ENCODE peak calls at places on chromosomes 11 and 22, in eight cellular contexts. U is SJSA1, L is fibroblast of mammary gland, P is fibroblast of lung, E is HAP-1, G is cardiac muscle cell, X is fibroblast of pulmonary artery, D is body of pancreas. H is an unnamed sample.

GRCh38 chr11:40387240-40387980 is 1072.0 kb downstream of the LRRC4C start:
- DNase-seq in E (no peak), L (no peak), X (no peak), G (no peak), U (no peak), D (no peak), P (no peak), H (no peak)

GRCh38 chr11:14234446-14234845 is 124.5 kb downstream of the RRAS2 start:
- DNase-seq in X (no peak), U (no peak), L (no peak), D (no peak), G (no peak), E (no peak), P (no peak), H (no peak)

GRCh38 chr11:123174196-123175183 is 20.6 kb downstream of the CLMP start:
- DNase-seq in P (peak), U (peak), X (peak), E (peak), L (peak), D (peak), G (no peak), H (no peak)

GRCh38 chr11:111938687-111939160 is 1.6 kb downstream of the DIXDC1 start:
- DNase-seq in L (peak), X (peak), U (no peak), G (no peak), P (peak), D (no peak), E (no peak), H (no peak)

GRCh38 chr22:39750759-39751158 is 142.8 kb downstream of the ENTHD1 start:
- DNase-seq in P (no peak), L (no peak), X (no peak), D (no peak), E (no peak), G (no peak), U (no peak), H (no peak)

GRCh38 chr11:3755151-3755550 is 42.2 kb downstream of the NUP98 start:
- DNase-seq in X (no peak), G (no peak), U (no peak), D (no peak), E (no peak), P (no peak), L (no peak), H (no peak)

GRCh38 chr11:102120006-102120405 is 9.8 kb downstream of the YAP1 start:
- DNase-seq in L (peak), X (peak), D (no peak), E (no peak), U (no peak), P (peak), G (no peak), H (no peak)

GRCh38 chr11:34438529-34439507 is at the start of gene CAT:
- DNase-seq in X (peak), U (peak), D (peak), G (peak), L (peak), P (peak), E (peak), H (peak)

GRCh38 chr11:19953909-19954308 is 206.4 kb downstream of the DBX1 start:
- DNase-seq in D (peak), E (no peak), U (no peak), P (peak), X (peak), L (peak), G (peak), H (peak)

GRCh38 chr22:41906822-41907221 is 8.1 kb downstream of the SHISA8 start:
- DNase-seq in P (no peak), U (no peak), D (no peak), L (no peak), E (no peak), G (no peak), X (no peak), H (no peak)

GRCh38 chr11:71489311-71490043 is 36.5 kb downstream of the NADSYN1 start:
- DNase-seq in D (no peak), E (no peak), U (no peak), X (peak), L (peak), P (peak), G (no peak), H (no peak)

GRCh38 chr11:19980957-19981669 is 179.2 kb downstream of the DBX1 start:
- DNase-seq in P (peak), E (no peak), D (peak), X (peak), U (peak), G (no peak), L (no peak), H (no peak)

GRCh38 chr11:59197990-59198389 is 14.7 kb downstream of the MPEG1 start:
- DNase-seq in E (no peak), X (peak), U (peak), L (no peak), D (peak), G (peak), P (peak), H (no peak)

GRCh38 chr11:12402027-12402426 is 24.7 kb downstream of the PARVA start:
- DNase-seq in L (no peak), D (no peak), X (no peak), U (no peak), G (no peak), E (no peak), P (no peak), H (no peak)

GRCh38 chr11:7600205-7600775 is 73.0 kb downstream of the CYB5R2 start:
- DNase-seq in D (peak), E (no peak), G (no peak), X (peak), L (peak), P (peak), U (no peak), H (no peak)

GRCh38 chr22:23913306-23913660 is 19.1 kb downstream of the MIF start:
- DNase-seq in P (no peak), L (no peak), U (no peak), D (no peak), E (no peak), G (no peak), X (no peak), H (no peak)

GRCh38 chr11:23540101-23540561 is 679.9 kb upstream of the CCDC179 start:
- DNase-seq in U (no peak), P (peak), G (peak), L (peak), E (peak), X (peak), D (peak), H (peak)

GRCh38 chr11:76298255-76298654 is 82.7 kb downstream of the THAP12 start:
- DNase-seq in G (no peak), P (no peak), U (no peak), X (no peak), L (no peak), E (no peak), D (no peak), H (no peak)

GRCh38 chr22:44369916-44370804 is 57.4 kb upstream of the SHISAL1 start:
- DNase-seq in L (no peak), X (no peak), U (no peak), D (no peak), G (no peak), P (no peak), E (no peak), H (no peak)

GRCh38 chr11:76641905-76642304 is 28.6 kb downstream of the LRRC32 start:
- DNase-seq in D (no peak), G (no peak), L (no peak), E (no peak), U (no peak), P (no peak), X (no peak), H (no peak)

GRCh38 chr11:57779275-57779674 is 17.7 kb downstream of the CTNND1 start:
- DNase-seq in X (peak), L (no peak), D (peak), U (peak), P (no peak), G (peak), E (peak), H (no peak)

GRCh38 chr11:77144854-77145428 is 16.9 kb downstream of the MYO7A start:
- DNase-seq in E (no peak), G (no peak), P (no peak), L (no peak), U (no peak), D (no peak), X (no peak), H (no peak)

GRCh38 chr11:100876826-100877545 is 189.9 kb downstream of the ARHGAP42 start:
- DNase-seq in P (peak), L (peak), U (peak), E (no peak), D (no peak), G (no peak), X (peak), H (no peak)

GRCh38 chr11:83006877-83007330 is 64.8 kb downstream of the RAB30 start:
- DNase-seq in L (no peak), X (no peak), G (no peak), U (no peak), D (peak), P (no peak), E (no peak), H (no peak)

GRCh38 chr11:9563196-9563730 is 10.2 kb upstream of the WEE1 start:
- DNase-seq in L (no peak), E (no peak), X (no peak), U (no peak), D (no peak), G (no peak), P (no peak), H (no peak)

GRCh38 chr11:33530824-33531223 is 169.8 kb downstream of the C11orf91 start:
- DNase-seq in X (peak), L (peak), P (peak), D (no peak), G (no peak), U (no peak), E (no peak), H (no peak)

DNA sequence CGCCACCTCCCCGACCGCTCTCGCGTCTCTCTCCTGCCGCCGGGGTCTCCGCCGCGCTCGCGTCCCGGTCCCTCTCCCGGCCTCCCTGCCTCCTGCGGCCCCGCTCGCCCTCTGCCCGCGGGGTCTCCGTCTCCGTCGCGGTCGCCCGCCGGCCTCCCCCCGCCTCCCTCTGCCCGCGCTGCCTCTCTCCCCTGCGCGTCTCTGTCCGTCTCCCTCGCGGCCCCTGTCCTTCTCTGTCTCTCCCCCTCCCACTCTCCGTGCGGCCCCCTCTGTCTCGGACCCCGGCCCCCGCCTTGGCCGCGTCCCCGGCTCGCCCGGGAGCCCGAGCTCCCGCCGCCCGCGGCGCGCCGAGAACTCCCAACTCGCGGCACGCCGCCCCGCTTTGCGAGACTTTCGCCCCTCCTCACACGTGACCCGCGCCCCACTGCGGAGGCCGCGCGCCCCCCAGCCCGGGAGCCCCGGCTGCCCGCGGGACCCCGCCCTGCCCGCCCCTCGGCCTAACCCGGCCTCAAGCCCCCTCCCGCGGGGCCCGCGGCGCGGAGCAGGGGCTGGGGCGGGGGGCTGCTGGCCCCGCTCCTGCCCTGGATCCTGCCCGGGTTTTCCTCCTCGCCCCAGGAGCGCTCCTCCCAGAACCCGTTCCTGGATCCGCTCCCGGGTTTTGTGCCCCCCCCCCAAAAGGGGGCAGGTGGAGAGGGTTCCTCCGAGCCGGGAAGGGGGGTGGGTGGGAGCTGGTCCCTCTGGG is 702 bp upstream of the KCNJ4 start:
- DNase-seq in G (peak), E (no peak), D (peak), X (no peak), L (no peak), P (peak), U (no peak), H (peak)
- H3K4me3 ChIP-seq in G (peak), E (peak), D (no peak), X (peak), L (no peak), P (no peak), U (no peak), H (peak)

DNA sequence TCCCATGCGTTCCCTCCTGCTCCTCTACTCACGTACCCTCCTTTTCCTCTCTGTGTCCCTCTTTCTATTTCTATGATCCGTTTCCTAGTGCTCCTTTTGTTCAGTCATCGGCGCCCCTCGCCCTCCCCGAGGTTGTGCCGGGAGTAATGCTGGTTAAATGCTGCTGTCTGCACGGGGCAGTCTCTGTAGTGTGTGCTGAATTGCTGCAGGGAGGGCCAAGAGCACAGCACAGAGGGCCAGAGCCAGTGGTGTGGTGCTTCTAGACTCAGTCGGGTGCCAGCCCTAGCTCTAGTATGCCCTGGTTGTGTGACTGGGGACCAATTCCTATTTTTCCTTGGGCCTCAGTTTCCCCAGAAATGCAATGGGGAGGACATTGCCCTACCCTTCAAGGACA is 98.3 kb downstream of the PKNOX2 start:
- DNase-seq in P (no peak), X (peak), D (no peak), G (peak), U (no peak), E (no peak), L (no peak), H (no peak)
- H3K4me3 ChIP-seq in P (no peak), X (no peak), D (no peak), G (no peak), U (no peak), E (no peak), L (no peak), H (no peak)

DNA sequence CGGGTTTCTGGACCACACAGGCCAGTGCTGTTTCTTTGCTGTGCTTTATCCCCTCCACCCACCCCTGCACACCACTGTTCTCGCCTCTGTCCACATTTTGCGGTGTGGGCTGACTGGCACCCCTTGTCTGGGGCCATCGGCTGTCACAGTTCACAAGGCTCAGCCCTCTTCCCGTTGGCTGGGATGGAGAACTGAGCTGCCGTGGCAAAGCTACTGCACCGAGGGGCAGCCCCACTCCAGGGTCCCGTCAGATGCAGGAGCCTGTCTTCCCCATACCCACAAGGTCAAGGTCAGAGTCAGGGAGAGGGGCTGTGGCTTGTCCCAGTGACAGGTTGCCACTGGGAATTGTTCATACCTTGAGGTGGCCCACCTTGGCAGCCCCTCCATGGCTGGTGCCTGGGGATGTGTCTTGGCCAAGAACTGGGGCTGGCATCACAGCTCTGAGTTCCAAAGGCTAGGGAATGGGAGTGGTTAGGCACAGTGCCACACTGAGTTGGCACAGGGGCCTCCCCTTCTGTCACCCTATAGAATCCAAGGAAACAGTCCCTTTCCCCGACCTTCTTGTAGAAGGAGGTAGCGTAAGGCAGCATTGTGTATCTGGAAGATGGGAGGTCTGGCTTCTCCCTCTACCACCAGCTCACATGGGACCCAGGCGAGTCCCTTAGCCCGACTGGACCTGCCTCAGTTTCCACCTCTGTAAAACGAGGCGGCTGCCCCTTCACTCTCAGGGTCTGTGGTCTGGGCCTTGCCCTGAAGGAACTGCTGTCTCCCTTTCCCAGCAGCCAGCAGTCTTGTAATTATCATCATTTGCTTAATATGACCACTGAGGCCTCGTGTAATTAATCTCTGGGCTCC is 3.4 kb downstream of the GRK2 start:
- DNase-seq in L (no peak), G (no peak), D (peak), P (no peak), X (no peak), U (no peak), E (no peak), H (no peak)
- H3K4me3 ChIP-seq in L (peak), G (no peak), D (no peak), P (no peak), X (peak), U (no peak), E (no peak), H (no peak)

GRCh38 chr11:45333506-45333971 is 47.4 kb upstream of the SYT13 start:
- DNase-seq in P (peak), D (peak), X (peak), G (no peak), E (no peak), U (peak), L (peak), H (peak)
- H3K4me3 ChIP-seq in P (peak), D (no peak), X (peak), G (no peak), E (no peak), U (no peak), L (no peak), H (no peak)

DNA sequence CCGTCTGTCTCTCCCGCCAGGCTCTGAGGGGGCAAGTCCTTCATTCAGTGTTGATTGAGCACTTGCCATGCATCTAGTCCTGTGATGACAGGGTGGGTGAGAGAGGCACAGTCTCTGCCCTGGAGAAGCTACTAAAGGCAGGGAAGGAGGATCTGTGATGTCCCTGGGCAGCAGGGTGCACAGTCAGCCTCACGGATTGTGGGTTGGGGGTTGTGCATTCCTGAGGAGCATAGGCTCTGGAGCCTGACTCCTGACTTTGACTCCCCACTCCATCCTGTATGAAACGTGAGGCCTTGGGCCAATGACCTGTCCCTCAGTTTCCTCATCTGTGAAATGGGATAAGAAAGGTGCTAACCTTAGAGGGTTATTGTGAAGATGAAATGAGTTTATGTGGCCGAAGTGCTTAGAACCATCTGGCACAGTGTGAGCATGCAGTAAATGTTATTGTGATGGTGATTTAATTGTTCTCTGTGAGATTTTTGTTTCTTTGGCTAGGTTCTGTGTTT is 4.7 kb downstream of the SLC22A8 start:
- DNase-seq in P (no peak), D (no peak), U (no peak), X (no peak), L (no peak), G (no peak), E (no peak), H (no peak)
- H3K4me3 ChIP-seq in P (no peak), D (no peak), U (no peak), X (no peak), L (no peak), G (no peak), E (no peak), H (no peak)

GRCh38 chr11:10866893-10867331 is 9.1 kb upstream of the ZBED5 start:
- DNase-seq in G (peak), E (no peak), U (no peak), D (no peak), L (peak), X (peak), P (peak), H (no peak)

GRCh38 chr11:10862446-10862845 is 4.6 kb upstream of the ZBED5 start:
- DNase-seq in E (peak), P (no peak), U (peak), L (no peak), X (no peak), D (no peak), G (no peak), H (no peak)

GRCh38 chr11:10864688-10865087 is 6.8 kb upstream of the ZBED5 start:
- DNase-seq in X (no peak), P (peak), D (no peak), G (peak), L (no peak), U (no peak), E (no peak), H (no peak)

GRCh38 chr11:10868375-10868774 is 10.5 kb upstream of the ZBED5 start:
- DNase-seq in E (no peak), U (no peak), G (no peak), L (no peak), P (no peak), X (no peak), D (no peak), H (no peak)

DNA sequence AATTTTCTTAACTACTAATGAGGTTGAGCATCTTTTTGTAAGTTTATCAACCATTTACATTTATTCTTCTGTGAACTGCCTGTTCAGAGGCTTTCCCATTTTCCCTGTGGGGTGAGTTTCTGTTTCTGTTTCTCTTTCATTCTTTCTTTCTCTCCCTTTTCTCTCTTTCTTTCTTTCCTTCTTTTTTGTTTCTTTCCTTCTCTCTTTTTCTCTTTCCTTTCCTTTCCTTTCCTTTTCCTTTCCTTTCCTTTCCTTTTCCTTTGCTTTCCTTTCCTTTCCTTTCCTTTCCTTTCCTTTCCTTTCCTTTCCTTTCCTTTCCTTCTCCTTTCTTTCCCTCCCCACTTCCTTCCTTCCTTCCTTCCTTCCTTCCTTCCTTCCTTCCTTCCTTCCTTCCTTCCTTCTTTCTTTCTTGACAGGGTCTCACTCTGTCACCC is 8.0 kb upstream of the ZBED5 start:
- DNase-seq in L (no peak), D (no peak), P (no peak), X (no peak), E (no peak), U (no peak), G (no peak), H (no peak)
- H3K4me3 ChIP-seq in L (no peak), D (no peak), P (no peak), X (no peak), E (no peak), U (no peak), G (no peak), H (no peak)

H was measured in WERI-Rb-1.